ENCODE peak calls at places on chromosomes 1 and 21, in five cellular contexts. One of them, this sample, is unnamed.
A peak's percentile ranks its signal among the peaks of the same experiment; 100 is the strongest.

GRCh38 chr1:171563675-171564074 is 58.4 kb upstream of the MYOCOS start:
- DNase-seq in foreskin fibroblast: no peak
- DNase-seq in B cell: no peak
- DNase-seq in prostate gland: no peak
- DNase-seq in HL-60: no peak
- DNase-seq in this sample: no peak

GRCh38 chr1:185788386-185788785 is 54.2 kb downstream of the HMCN1 start:
- DNase-seq in HL-60: no peak
- DNase-seq in B cell: no peak
- DNase-seq in prostate gland: no peak
- DNase-seq in foreskin fibroblast: no peak
- DNase-seq in this sample: no peak

GRCh38 chr1:98931134-98931835 is 73.4 kb downstream of the PLPPR5 start:
- DNase-seq in prostate gland: no peak
- DNase-seq in HL-60: no peak
- DNase-seq in foreskin fibroblast: no peak
- DNase-seq in B cell: no peak
- DNase-seq in this sample: no peak

GRCh38 chr1:111603979-111604378 is 15.6 kb upstream of the RAP1A start:
- DNase-seq in prostate gland: no peak
- DNase-seq in B cell: peak; percentile 45
- DNase-seq in HL-60: no peak
- DNase-seq in foreskin fibroblast: no peak
- DNase-seq in this sample: peak; percentile 93

GRCh38 chr1:42758641-42759040 is 8.2 kb downstream of the P3H1 start:
- DNase-seq in B cell: no peak
- DNase-seq in HL-60: no peak
- DNase-seq in foreskin fibroblast: no peak
- DNase-seq in prostate gland: no peak
- DNase-seq in this sample: no peak

GRCh38 chr1:9069324-9070100 is at the start of gene SLC2A5:
- DNase-seq in prostate gland: peak; percentile 33
- DNase-seq in B cell: peak; percentile 90
- DNase-seq in foreskin fibroblast: no peak
- DNase-seq in HL-60: peak; percentile 73
- DNase-seq in this sample: no peak

GRCh38 chr1:11886986-11887665 is 28.4 kb upstream of the NPPB start:
- DNase-seq in HL-60: no peak
- DNase-seq in prostate gland: no peak
- DNase-seq in B cell: no peak
- DNase-seq in foreskin fibroblast: no peak
- DNase-seq in this sample: no peak

GRCh38 chr1:54547601-54548388 is at the start of gene ACOT11:
- DNase-seq in prostate gland: peak; percentile 77
- DNase-seq in HL-60: peak; percentile 50
- DNase-seq in B cell: no peak
- DNase-seq in foreskin fibroblast: peak; percentile 81
- DNase-seq in this sample: no peak

GRCh38 chr1:190849346-190849745 is 371.7 kb upstream of the BRINP3 start:
- DNase-seq in prostate gland: no peak
- DNase-seq in foreskin fibroblast: no peak
- DNase-seq in HL-60: no peak
- DNase-seq in B cell: no peak
- DNase-seq in this sample: no peak

GRCh38 chr1:222535455-222535854 is 12.4 kb downstream of the HHIPL2 start:
- DNase-seq in prostate gland: no peak
- DNase-seq in B cell: no peak
- DNase-seq in foreskin fibroblast: no peak
- DNase-seq in HL-60: no peak
- DNase-seq in this sample: no peak

GRCh38 chr21:15007716-15008296 is 57.0 kb downstream of the NRIP1 start:
- DNase-seq in foreskin fibroblast: no peak
- DNase-seq in prostate gland: no peak
- DNase-seq in HL-60: no peak
- DNase-seq in B cell: no peak
- DNase-seq in this sample: no peak

GRCh38 chr1:193141804-193142203 is 20.0 kb downstream of the CDC73 start:
- DNase-seq in B cell: no peak
- DNase-seq in foreskin fibroblast: no peak
- DNase-seq in prostate gland: no peak
- DNase-seq in HL-60: no peak
- DNase-seq in this sample: peak; percentile 24

GRCh38 chr1:193144361-193144938 is 22.6 kb downstream of the CDC73 start:
- DNase-seq in foreskin fibroblast: no peak
- DNase-seq in prostate gland: no peak
- DNase-seq in HL-60: no peak
- DNase-seq in B cell: no peak
- DNase-seq in this sample: no peak

GRCh38 chr1:193142409-193142808 is 20.6 kb downstream of the CDC73 start:
- DNase-seq in B cell: no peak
- DNase-seq in prostate gland: no peak
- DNase-seq in foreskin fibroblast: no peak
- DNase-seq in HL-60: no peak
- DNase-seq in this sample: no peak

GRCh38 chr1:193140254-193140653 is 18.4 kb downstream of the CDC73 start:
- DNase-seq in HL-60: no peak
- DNase-seq in prostate gland: no peak
- DNase-seq in foreskin fibroblast: no peak
- DNase-seq in B cell: no peak
- DNase-seq in this sample: no peak

DNA sequence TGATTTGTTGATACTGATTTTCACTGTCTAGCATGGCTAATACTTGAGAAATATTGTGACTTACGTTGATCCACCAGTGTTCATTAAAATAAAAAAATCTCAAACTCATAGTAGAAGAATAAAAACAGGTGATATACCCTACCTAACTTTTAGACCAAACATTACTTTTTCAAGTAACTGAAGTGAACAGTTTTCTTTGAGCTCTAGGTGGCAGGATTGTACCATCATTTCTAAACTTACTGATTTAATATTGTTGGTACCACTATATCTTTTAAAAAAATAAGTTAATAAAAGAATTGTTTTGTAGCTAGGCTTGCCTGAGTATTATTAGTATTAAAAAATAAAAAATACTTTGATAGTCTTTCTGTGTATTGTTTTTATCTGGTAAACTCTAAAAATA is 21.5 kb downstream of the CDC73 start:
- DNase-seq in foreskin fibroblast: no peak
- DNase-seq in B cell: no peak
- DNase-seq in HL-60: no peak
- DNase-seq in prostate gland: no peak
- DNase-seq in this sample: no peak
- TF ChIP-seq CTCF in foreskin fibroblast: peak; percentile 10
- TF ChIP-seq CTCF in B cell: no peak
- TF ChIP-seq CTCF in HL-60: no peak
- TF ChIP-seq CTCF in prostate gland: no peak
- TF ChIP-seq CTCF in this sample: peak; percentile 39

GRCh38 chr1:204479387-204480136 is 15.0 kb downstream of the PIK3C2B start:
- DNase-seq in prostate gland: peak; percentile 89
- DNase-seq in B cell: no peak
- DNase-seq in HL-60: no peak
- DNase-seq in foreskin fibroblast: no peak
- DNase-seq in this sample: no peak

GRCh38 chr1:204483791-204484190 is 10.8 kb downstream of the PIK3C2B start:
- DNase-seq in HL-60: no peak
- DNase-seq in foreskin fibroblast: no peak
- DNase-seq in prostate gland: no peak
- DNase-seq in B cell: no peak
- DNase-seq in this sample: no peak

GRCh38 chr1:204478166-204478899 is 16.3 kb downstream of the PIK3C2B start:
- DNase-seq in prostate gland: no peak
- DNase-seq in foreskin fibroblast: no peak
- DNase-seq in HL-60: no peak
- DNase-seq in B cell: no peak
- DNase-seq in this sample: no peak

GRCh38 chr1:204478921-204479320 is 15.7 kb downstream of the PIK3C2B start:
- DNase-seq in foreskin fibroblast: no peak
- DNase-seq in HL-60: no peak
- DNase-seq in B cell: no peak
- DNase-seq in prostate gland: no peak
- DNase-seq in this sample: no peak

GRCh38 chr1:204480515-204480914 is 14.1 kb downstream of the PIK3C2B start:
- DNase-seq in foreskin fibroblast: no peak
- DNase-seq in HL-60: no peak
- DNase-seq in prostate gland: no peak
- DNase-seq in B cell: peak; percentile 64
- DNase-seq in this sample: peak; percentile 40
- TF ChIP-seq CTCF in foreskin fibroblast: no peak
- TF ChIP-seq CTCF in HL-60: no peak
- TF ChIP-seq CTCF in prostate gland: no peak
- TF ChIP-seq CTCF in B cell: no peak
- TF ChIP-seq CTCF in this sample: no peak

DNA sequence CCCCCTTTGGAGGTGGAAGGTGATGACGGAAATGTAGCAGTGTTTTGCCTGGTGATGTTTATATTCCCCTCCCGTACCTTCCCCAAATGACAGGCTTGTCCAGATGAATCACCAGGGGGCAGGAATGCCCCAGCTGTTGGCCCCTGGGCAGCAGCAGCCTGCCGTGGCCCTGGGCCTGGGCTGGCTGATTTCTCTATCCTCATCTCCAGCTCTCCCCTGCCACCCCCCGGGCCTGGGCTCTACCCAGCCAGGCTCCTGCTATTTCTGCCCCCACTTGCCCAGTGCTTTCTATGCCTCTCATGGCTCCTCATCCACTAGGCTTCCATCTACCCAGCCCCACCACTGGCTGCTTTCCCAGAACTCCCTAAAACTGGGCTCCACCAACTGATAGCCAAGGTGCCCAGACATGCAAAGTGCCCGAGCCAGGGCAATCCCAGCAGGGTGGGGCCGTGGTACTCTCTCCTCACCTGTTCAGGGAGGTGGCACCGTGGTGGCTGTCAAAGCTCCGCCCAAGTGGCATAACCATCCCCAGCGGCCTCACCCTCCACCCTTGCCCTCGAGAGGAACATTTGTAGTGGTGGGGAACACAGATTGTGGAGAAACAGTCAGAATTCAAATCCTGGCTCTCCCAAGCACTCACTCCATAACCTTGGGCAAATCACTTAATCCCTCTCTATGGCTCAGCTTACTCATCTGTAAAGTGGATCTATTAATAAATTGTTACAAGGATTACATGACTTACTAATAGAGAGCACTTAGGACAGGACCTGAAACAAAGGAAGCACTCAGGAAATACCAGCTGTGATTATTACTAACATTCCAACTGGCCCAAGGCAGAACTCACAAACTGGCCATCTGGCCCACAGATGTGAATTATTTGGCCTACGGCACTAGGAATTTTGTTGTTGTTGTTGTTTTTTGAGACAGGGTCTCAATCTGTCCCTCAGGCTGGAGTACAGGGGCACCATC is 12.8 kb upstream of the ECE1 start:
- DNase-seq in HL-60: no peak
- DNase-seq in foreskin fibroblast: peak; percentile 90
- DNase-seq in prostate gland: no peak
- DNase-seq in B cell: no peak
- DNase-seq in this sample: no peak
- TF ChIP-seq CTCF in HL-60: no peak
- TF ChIP-seq CTCF in foreskin fibroblast: no peak
- TF ChIP-seq CTCF in prostate gland: no peak
- TF ChIP-seq CTCF in B cell: no peak
- TF ChIP-seq CTCF in this sample: no peak

DNA sequence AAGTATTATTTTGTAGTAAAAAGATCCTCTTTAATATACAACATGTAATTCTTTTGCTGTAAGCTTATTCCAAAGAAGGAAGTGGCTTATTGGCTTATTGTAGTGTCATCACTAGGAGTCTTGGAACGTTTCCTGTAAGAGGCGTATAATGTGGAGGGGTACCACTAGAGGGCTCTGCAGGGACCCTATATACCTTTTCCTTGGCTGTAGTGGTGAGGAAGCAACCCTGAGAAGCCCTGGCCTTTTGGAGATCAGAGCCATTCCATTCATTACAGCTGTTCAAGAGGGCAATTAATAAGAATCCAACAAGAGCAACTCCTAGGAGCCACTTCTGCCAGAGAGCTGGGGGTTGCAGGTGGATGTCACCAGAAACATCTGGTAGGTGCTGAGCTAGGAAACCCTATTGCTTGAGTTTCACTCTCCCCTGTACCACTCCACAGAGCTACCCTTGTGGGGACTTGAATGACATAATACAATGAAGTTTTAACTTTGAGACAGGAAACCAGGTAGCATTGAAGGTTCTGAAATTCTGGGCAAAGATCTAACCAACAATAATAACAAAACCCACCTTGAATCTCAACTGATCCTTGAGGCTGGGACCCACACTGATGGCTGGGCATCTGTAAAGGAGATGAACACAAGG is 160.4 kb upstream of the COA6 start:
- DNase-seq in foreskin fibroblast: no peak
- DNase-seq in B cell: no peak
- DNase-seq in HL-60: peak; percentile 65
- DNase-seq in prostate gland: no peak
- DNase-seq in this sample: peak; percentile 53
- TF ChIP-seq CTCF in foreskin fibroblast: peak; percentile 10
- TF ChIP-seq CTCF in B cell: no peak
- TF ChIP-seq CTCF in HL-60: peak; percentile 44
- TF ChIP-seq CTCF in prostate gland: no peak
- TF ChIP-seq CTCF in this sample: peak; percentile 70

This sample was measured in activated CD8-positive, alpha-beta T cell treated with anti-CD3 and anti-CD28 coated beads for 36 hours.